ENCODE peak calls at places on chromosomes 2 and 18, in ten cellular contexts. One of them, this sample, is unnamed.

GRCh38 chr2:4340536-4340935 is 637.2 kb downstream of the DCDC2C start:
- DNase-seq in endodermal cell: no peak
- DNase-seq in coronary artery: no peak
- DNase-seq in cardiac muscle cell: no peak
- DNase-seq in pancreas: no peak
- DNase-seq in tibial artery: no peak
- DNase-seq in fibroblast of villous mesenchyme: no peak
- DNase-seq in A549: no peak
- DNase-seq in omental fat pad: no peak
- DNase-seq in spleen: no peak
- DNase-seq in this sample: no peak

GRCh38 chr2:120020554-120020953 is 7.7 kb downstream of the EPB41L5 start:
- DNase-seq in fibroblast of villous mesenchyme: no peak
- DNase-seq in pancreas: no peak
- DNase-seq in coronary artery: no peak
- DNase-seq in omental fat pad: no peak
- DNase-seq in endodermal cell: no peak
- DNase-seq in tibial artery: no peak
- DNase-seq in A549: no peak
- DNase-seq in cardiac muscle cell: no peak
- DNase-seq in spleen: no peak
- DNase-seq in this sample: no peak

GRCh38 chr2:176854878-176855277 is 357.7 kb upstream of the HNRNPA3 start:
- DNase-seq in cardiac muscle cell: no peak
- DNase-seq in tibial artery: no peak
- DNase-seq in coronary artery: no peak
- DNase-seq in spleen: no peak
- DNase-seq in fibroblast of villous mesenchyme: no peak
- DNase-seq in A549: no peak
- DNase-seq in endodermal cell: no peak
- DNase-seq in omental fat pad: no peak
- DNase-seq in pancreas: no peak
- DNase-seq in this sample: no peak

GRCh38 chr18:59810740-59811520 is 88.9 kb upstream of the PMAIP1 start:
- DNase-seq in pancreas: no peak
- DNase-seq in A549: no peak
- DNase-seq in spleen: no peak
- DNase-seq in endodermal cell: no peak
- DNase-seq in tibial artery: no peak
- DNase-seq in cardiac muscle cell: peak
- DNase-seq in coronary artery: no peak
- DNase-seq in fibroblast of villous mesenchyme: no peak
- DNase-seq in omental fat pad: no peak
- DNase-seq in this sample: no peak

GRCh38 chr18:23282437-23282781 is 147.1 kb downstream of the CABLES1 start:
- DNase-seq in tibial artery: no peak
- DNase-seq in coronary artery: no peak
- DNase-seq in fibroblast of villous mesenchyme: no peak
- DNase-seq in pancreas: no peak
- DNase-seq in spleen: peak
- DNase-seq in A549: no peak
- DNase-seq in endodermal cell: no peak
- DNase-seq in omental fat pad: no peak
- DNase-seq in cardiac muscle cell: no peak
- DNase-seq in this sample: no peak

GRCh38 chr2:238895901-238896600 is 48.2 kb downstream of the TWIST2 start:
- DNase-seq in coronary artery: peak
- DNase-seq in fibroblast of villous mesenchyme: peak
- DNase-seq in pancreas: no peak
- DNase-seq in cardiac muscle cell: peak
- DNase-seq in spleen: peak
- DNase-seq in endodermal cell: peak
- DNase-seq in tibial artery: peak
- DNase-seq in A549: no peak
- DNase-seq in omental fat pad: no peak
- DNase-seq in this sample: peak

GRCh38 chr2:234463626-234464290 is 33.1 kb downstream of the ARL4C start:
- DNase-seq in A549: peak
- DNase-seq in cardiac muscle cell: no peak
- DNase-seq in spleen: no peak
- DNase-seq in coronary artery: no peak
- DNase-seq in fibroblast of villous mesenchyme: peak
- DNase-seq in omental fat pad: no peak
- DNase-seq in pancreas: no peak
- DNase-seq in endodermal cell: no peak
- DNase-seq in tibial artery: no peak
- DNase-seq in this sample: no peak

GRCh38 chr2:84115458-84115857 is 343.6 kb downstream of the SUCLG1 start:
- DNase-seq in tibial artery: no peak
- DNase-seq in A549: no peak
- DNase-seq in pancreas: no peak
- DNase-seq in cardiac muscle cell: no peak
- DNase-seq in omental fat pad: no peak
- DNase-seq in coronary artery: no peak
- DNase-seq in endodermal cell: no peak
- DNase-seq in fibroblast of villous mesenchyme: no peak
- DNase-seq in spleen: no peak
- DNase-seq in this sample: no peak

GRCh38 chr2:132815522-132815921 is 145.5 kb upstream of the LYPD1 start:
- DNase-seq in cardiac muscle cell: peak
- DNase-seq in coronary artery: no peak
- DNase-seq in tibial artery: no peak
- DNase-seq in spleen: no peak
- DNase-seq in fibroblast of villous mesenchyme: peak
- DNase-seq in pancreas: no peak
- DNase-seq in A549: no peak
- DNase-seq in omental fat pad: no peak
- DNase-seq in endodermal cell: no peak
- DNase-seq in this sample: no peak

DNA sequence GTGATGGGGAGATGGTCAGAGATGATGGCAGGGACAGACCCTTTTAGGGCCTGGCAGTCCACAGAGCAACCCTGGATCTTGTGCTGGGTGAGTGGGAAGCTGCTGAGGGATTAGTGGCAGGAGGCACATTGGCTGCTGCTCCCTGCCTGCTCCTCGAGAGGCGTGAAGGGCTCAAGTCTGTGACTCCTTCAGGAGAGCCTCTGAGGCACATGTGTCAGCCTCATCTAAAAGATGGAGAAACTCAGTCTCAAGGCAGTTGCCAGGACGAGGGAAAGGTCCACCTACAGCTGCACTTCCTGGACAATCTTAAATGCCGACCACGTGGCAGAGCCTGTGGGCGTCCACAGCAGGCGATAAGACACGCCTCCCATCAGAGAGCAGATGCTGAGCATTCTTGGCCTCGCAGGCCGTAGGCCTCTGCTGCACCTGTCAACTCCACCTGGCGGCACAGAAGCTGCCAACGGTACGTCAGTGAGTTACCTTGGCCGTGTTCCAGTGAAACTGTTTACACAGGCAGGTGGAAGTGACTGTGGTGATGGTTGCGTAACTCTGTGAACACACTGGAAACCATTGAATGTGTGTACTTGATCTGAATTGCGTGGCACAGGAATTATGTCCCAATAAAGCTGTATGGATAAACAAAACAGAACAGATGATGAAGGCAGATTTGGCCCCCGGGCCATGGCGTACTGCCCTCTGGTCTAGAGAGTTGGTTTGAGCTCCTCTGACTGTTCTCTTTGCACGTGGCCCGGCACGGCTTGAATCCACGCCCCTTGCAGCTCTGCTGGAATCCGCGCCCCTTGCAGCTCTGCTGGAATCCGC is 114.4 kb downstream of the RNF144A start:
- DNase-seq in pancreas: peak
- DNase-seq in fibroblast of villous mesenchyme: no peak
- DNase-seq in A549: no peak
- DNase-seq in spleen: peak
- DNase-seq in omental fat pad: no peak
- DNase-seq in endodermal cell: no peak
- DNase-seq in coronary artery: no peak
- DNase-seq in cardiac muscle cell: peak
- DNase-seq in tibial artery: no peak
- DNase-seq in this sample: no peak
- TF ChIP-seq CTCF in pancreas: no peak
- TF ChIP-seq CTCF in fibroblast of villous mesenchyme: no peak
- TF ChIP-seq CTCF in A549: no peak
- TF ChIP-seq CTCF in spleen: no peak
- TF ChIP-seq CTCF in omental fat pad: no peak
- TF ChIP-seq CTCF in endodermal cell: no peak
- TF ChIP-seq CTCF in coronary artery: no peak
- TF ChIP-seq CTCF in cardiac muscle cell: no peak
- TF ChIP-seq CTCF in tibial artery: no peak
- TF ChIP-seq CTCF in this sample: no peak

GRCh38 chr2:152505495-152505906 is 170.5 kb downstream of the FMNL2 start:
- DNase-seq in spleen: no peak
- DNase-seq in cardiac muscle cell: peak
- DNase-seq in fibroblast of villous mesenchyme: peak
- DNase-seq in endodermal cell: no peak
- DNase-seq in coronary artery: no peak
- DNase-seq in A549: peak
- DNase-seq in pancreas: no peak
- DNase-seq in omental fat pad: no peak
- DNase-seq in tibial artery: no peak
- DNase-seq in this sample: no peak

GRCh38 chr2:152504618-152505017 is 169.6 kb downstream of the FMNL2 start:
- DNase-seq in spleen: no peak
- DNase-seq in fibroblast of villous mesenchyme: peak
- DNase-seq in pancreas: no peak
- DNase-seq in A549: peak
- DNase-seq in tibial artery: no peak
- DNase-seq in cardiac muscle cell: peak
- DNase-seq in coronary artery: no peak
- DNase-seq in omental fat pad: no peak
- DNase-seq in endodermal cell: no peak
- DNase-seq in this sample: no peak

GRCh38 chr2:152508446-152508845 is 173.5 kb downstream of the FMNL2 start:
- DNase-seq in pancreas: no peak
- DNase-seq in omental fat pad: no peak
- DNase-seq in A549: no peak
- DNase-seq in cardiac muscle cell: peak
- DNase-seq in endodermal cell: no peak
- DNase-seq in coronary artery: no peak
- DNase-seq in fibroblast of villous mesenchyme: no peak
- DNase-seq in tibial artery: no peak
- DNase-seq in spleen: no peak
- DNase-seq in this sample: no peak

GRCh38 chr2:152507941-152508340 is 173.0 kb downstream of the FMNL2 start:
- DNase-seq in endodermal cell: no peak
- DNase-seq in pancreas: no peak
- DNase-seq in omental fat pad: no peak
- DNase-seq in tibial artery: no peak
- DNase-seq in spleen: no peak
- DNase-seq in cardiac muscle cell: no peak
- DNase-seq in A549: no peak
- DNase-seq in fibroblast of villous mesenchyme: no peak
- DNase-seq in coronary artery: no peak
- DNase-seq in this sample: no peak

DNA sequence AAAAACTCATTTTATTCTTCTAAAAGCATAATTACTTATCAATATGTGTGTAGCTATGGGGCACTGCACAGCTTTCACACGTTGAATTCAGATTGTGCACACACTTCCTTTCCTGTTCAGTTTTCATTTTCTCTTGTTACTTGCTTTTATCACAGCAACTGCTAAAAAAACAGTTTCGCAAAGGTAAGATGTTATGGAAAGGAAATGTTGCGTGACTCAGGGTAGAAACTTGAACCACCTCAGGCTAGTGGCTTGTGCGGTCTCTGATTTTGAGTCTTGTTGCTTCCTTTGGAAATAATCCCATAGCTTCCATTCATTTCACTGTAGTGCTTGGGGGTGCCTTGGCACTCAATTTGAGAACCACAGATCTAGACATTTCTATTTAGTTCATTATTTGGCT is 171.9 kb downstream of the FMNL2 start:
- DNase-seq in fibroblast of villous mesenchyme: no peak
- DNase-seq in spleen: no peak
- DNase-seq in A549: no peak
- DNase-seq in pancreas: no peak
- DNase-seq in endodermal cell: no peak
- DNase-seq in omental fat pad: no peak
- DNase-seq in cardiac muscle cell: peak
- DNase-seq in coronary artery: no peak
- DNase-seq in tibial artery: no peak
- DNase-seq in this sample: no peak
- TF ChIP-seq CTCF in fibroblast of villous mesenchyme: no peak
- TF ChIP-seq CTCF in spleen: no peak
- TF ChIP-seq CTCF in A549: no peak
- TF ChIP-seq CTCF in pancreas: no peak
- TF ChIP-seq CTCF in endodermal cell: no peak
- TF ChIP-seq CTCF in omental fat pad: no peak
- TF ChIP-seq CTCF in cardiac muscle cell: no peak
- TF ChIP-seq CTCF in coronary artery: no peak
- TF ChIP-seq CTCF in tibial artery: no peak
- TF ChIP-seq CTCF in this sample: no peak

DNA sequence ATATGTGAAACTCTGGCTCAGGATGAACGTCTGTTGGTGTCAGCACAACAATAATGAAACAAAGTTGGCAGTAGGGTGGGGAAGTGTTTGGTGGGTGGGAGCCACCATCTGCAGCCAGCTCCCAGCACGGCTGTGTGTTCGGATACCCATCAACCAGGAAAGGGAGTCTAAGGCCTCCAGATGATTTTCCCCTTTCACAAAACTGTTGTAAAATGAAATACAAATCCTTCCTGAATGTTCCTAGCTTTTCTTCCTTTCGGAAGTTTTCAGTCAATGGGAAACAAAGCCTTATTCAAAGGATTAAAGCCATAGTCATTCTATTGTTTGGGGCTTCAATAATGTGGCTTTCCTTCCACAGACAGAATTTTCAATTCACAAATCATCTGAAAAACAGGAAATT is 14.5 kb upstream of the DARS1 start:
- DNase-seq in spleen: no peak
- DNase-seq in omental fat pad: no peak
- DNase-seq in A549: no peak
- DNase-seq in fibroblast of villous mesenchyme: no peak
- DNase-seq in pancreas: no peak
- DNase-seq in endodermal cell: no peak
- DNase-seq in cardiac muscle cell: no peak
- DNase-seq in tibial artery: no peak
- DNase-seq in coronary artery: no peak
- DNase-seq in this sample: no peak
- TF ChIP-seq CTCF in spleen: no peak
- TF ChIP-seq CTCF in omental fat pad: no peak
- TF ChIP-seq CTCF in A549: no peak
- TF ChIP-seq CTCF in fibroblast of villous mesenchyme: no peak
- TF ChIP-seq CTCF in pancreas: no peak
- TF ChIP-seq CTCF in endodermal cell: no peak
- TF ChIP-seq CTCF in cardiac muscle cell: no peak
- TF ChIP-seq CTCF in tibial artery: no peak
- TF ChIP-seq CTCF in coronary artery: no peak
- TF ChIP-seq CTCF in this sample: no peak

DNA sequence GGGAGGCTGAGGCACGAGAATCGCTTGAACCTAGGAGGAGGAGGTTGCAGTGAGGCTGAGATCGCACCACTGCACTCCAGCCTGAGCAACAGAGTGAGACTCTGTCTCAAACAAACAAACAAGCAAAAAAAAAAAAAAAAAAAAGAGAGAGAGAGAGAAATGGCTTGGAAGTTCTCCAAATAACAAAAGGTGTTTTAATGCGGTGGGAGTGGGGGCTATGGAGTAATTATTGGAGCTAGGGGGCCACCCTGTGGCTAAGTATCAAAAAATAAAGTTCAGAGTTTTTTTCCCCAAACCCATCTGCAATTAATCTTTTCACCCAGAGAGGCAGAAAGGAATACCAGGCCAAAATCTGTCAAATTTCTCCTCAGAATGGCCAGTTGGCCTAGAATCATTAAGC is 23.0 kb upstream of the CEP68 start:
- DNase-seq in cardiac muscle cell: peak
- DNase-seq in A549: peak
- DNase-seq in coronary artery: no peak
- DNase-seq in fibroblast of villous mesenchyme: peak
- DNase-seq in endodermal cell: no peak
- DNase-seq in tibial artery: no peak
- DNase-seq in spleen: no peak
- DNase-seq in omental fat pad: no peak
- DNase-seq in pancreas: no peak
- DNase-seq in this sample: no peak
- TF ChIP-seq CTCF in cardiac muscle cell: peak
- TF ChIP-seq CTCF in A549: peak
- TF ChIP-seq CTCF in coronary artery: no peak
- TF ChIP-seq CTCF in fibroblast of villous mesenchyme: peak
- TF ChIP-seq CTCF in endodermal cell: peak
- TF ChIP-seq CTCF in tibial artery: no peak
- TF ChIP-seq CTCF in spleen: no peak
- TF ChIP-seq CTCF in omental fat pad: no peak
- TF ChIP-seq CTCF in pancreas: no peak
- TF ChIP-seq CTCF in this sample: peak

This sample was measured in neural crest cell.